ENCODE peak calls at places on chromosomes 13 and 19, in six cellular contexts. One of them, this sample, is unnamed.
A peak's percentile ranks its signal among the peaks of the same experiment; 100 is the strongest.

GRCh38 chr13:44259045-44260042 is 114.3 kb upstream of the SERP2 start:
- DNase-seq in iris pigment epithelial cell: peak; percentile 59
- DNase-seq in HFFc6: no peak
- DNase-seq in activated T-cell treated with anti-CD3 and anti-CD28 coated beads, Interleukin-2, amount 50 U/mL, for 48 hours: peak; percentile 80
- DNase-seq in hepatic stellate cell: peak; percentile 44
- DNase-seq in fibroblast of gingiva: no peak
- DNase-seq in this sample: peak; percentile 3

GRCh38 chr13:29801737-29802305 is 48.6 kb downstream of the UBL3 start:
- DNase-seq in fibroblast of gingiva: peak; percentile 13
- DNase-seq in iris pigment epithelial cell: peak; percentile 18
- DNase-seq in HFFc6: no peak
- DNase-seq in hepatic stellate cell: no peak
- DNase-seq in activated T-cell treated with anti-CD3 and anti-CD28 coated beads, Interleukin-2, amount 50 U/mL, for 48 hours: no peak
- DNase-seq in this sample: no peak

GRCh38 chr13:99265823-99266426 is 7.7 kb upstream of the GPR18 start:
- DNase-seq in iris pigment epithelial cell: peak; percentile 59
- DNase-seq in HFFc6: peak; percentile 26
- DNase-seq in activated T-cell treated with anti-CD3 and anti-CD28 coated beads, Interleukin-2, amount 50 U/mL, for 48 hours: no peak
- DNase-seq in fibroblast of gingiva: peak; percentile 51
- DNase-seq in hepatic stellate cell: peak; percentile 32
- DNase-seq in this sample: no peak

GRCh38 chr19:14906711-14907110 is 20.8 kb upstream of the OR7A17 start:
- DNase-seq in iris pigment epithelial cell: no peak
- DNase-seq in HFFc6: no peak
- DNase-seq in fibroblast of gingiva: no peak
- DNase-seq in activated T-cell treated with anti-CD3 and anti-CD28 coated beads, Interleukin-2, amount 50 U/mL, for 48 hours: no peak
- DNase-seq in hepatic stellate cell: no peak
- DNase-seq in this sample: no peak

GRCh38 chr19:17755977-17756670 is 4.8 kb downstream of the FCHO1 start:
- DNase-seq in hepatic stellate cell: no peak
- DNase-seq in iris pigment epithelial cell: peak; percentile 58
- DNase-seq in activated T-cell treated with anti-CD3 and anti-CD28 coated beads, Interleukin-2, amount 50 U/mL, for 48 hours: no peak
- DNase-seq in HFFc6: no peak
- DNase-seq in fibroblast of gingiva: peak; percentile 26
- DNase-seq in this sample: peak; percentile 39

GRCh38 chr19:29771708-29772415 is 39.9 kb upstream of the CCNE1 start:
- DNase-seq in hepatic stellate cell: peak; percentile 83
- DNase-seq in HFFc6: peak; percentile 46
- DNase-seq in iris pigment epithelial cell: peak; percentile 49
- DNase-seq in fibroblast of gingiva: peak; percentile 34
- DNase-seq in activated T-cell treated with anti-CD3 and anti-CD28 coated beads, Interleukin-2, amount 50 U/mL, for 48 hours: peak; percentile 45
- DNase-seq in this sample: peak; percentile 79

GRCh38 chr19:2040647-2041435 is 10.2 kb downstream of the MKNK2 start:
- DNase-seq in activated T-cell treated with anti-CD3 and anti-CD28 coated beads, Interleukin-2, amount 50 U/mL, for 48 hours: no peak
- DNase-seq in fibroblast of gingiva: no peak
- DNase-seq in hepatic stellate cell: no peak
- DNase-seq in HFFc6: no peak
- DNase-seq in iris pigment epithelial cell: no peak
- DNase-seq in this sample: no peak

GRCh38 chr13:75541287-75541686 is 3.6 kb upstream of the COMMD6 start:
- DNase-seq in fibroblast of gingiva: no peak
- DNase-seq in hepatic stellate cell: no peak
- DNase-seq in HFFc6: peak; percentile 20
- DNase-seq in iris pigment epithelial cell: peak; percentile 41
- DNase-seq in activated T-cell treated with anti-CD3 and anti-CD28 coated beads, Interleukin-2, amount 50 U/mL, for 48 hours: no peak
- DNase-seq in this sample: no peak

GRCh38 chr13:99087130-99087953 is 109.5 kb upstream of the DOCK9 start:
- DNase-seq in HFFc6: peak; percentile 73
- DNase-seq in activated T-cell treated with anti-CD3 and anti-CD28 coated beads, Interleukin-2, amount 50 U/mL, for 48 hours: peak; percentile 96
- DNase-seq in fibroblast of gingiva: peak; percentile 81
- DNase-seq in hepatic stellate cell: peak; percentile 99
- DNase-seq in iris pigment epithelial cell: peak; percentile 88
- DNase-seq in this sample: peak; percentile 76

GRCh38 chr19:1361601-1362384 is 21.9 kb upstream of the NDUFS7 start:
- DNase-seq in hepatic stellate cell: peak; percentile 73
- DNase-seq in HFFc6: peak; percentile 57
- DNase-seq in fibroblast of gingiva: peak; percentile 72
- DNase-seq in activated T-cell treated with anti-CD3 and anti-CD28 coated beads, Interleukin-2, amount 50 U/mL, for 48 hours: no peak
- DNase-seq in iris pigment epithelial cell: peak; percentile 80
- DNase-seq in this sample: no peak

GRCh38 chr19:45558399-45558878 is 26.2 kb downstream of the OPA3 start:
- DNase-seq in HFFc6: no peak
- DNase-seq in hepatic stellate cell: peak; percentile 50
- DNase-seq in iris pigment epithelial cell: peak; percentile 50
- DNase-seq in activated T-cell treated with anti-CD3 and anti-CD28 coated beads, Interleukin-2, amount 50 U/mL, for 48 hours: peak; percentile 78
- DNase-seq in fibroblast of gingiva: no peak
- DNase-seq in this sample: peak; percentile 63

GRCh38 chr19:17695198-17695597 is 7.0 kb upstream of the UNC13A start:
- DNase-seq in iris pigment epithelial cell: no peak
- DNase-seq in fibroblast of gingiva: no peak
- DNase-seq in hepatic stellate cell: no peak
- DNase-seq in HFFc6: no peak
- DNase-seq in activated T-cell treated with anti-CD3 and anti-CD28 coated beads, Interleukin-2, amount 50 U/mL, for 48 hours: no peak
- DNase-seq in this sample: no peak

GRCh38 chr19:15358918-15359317 is 20.7 kb downstream of the AKAP8 start:
- DNase-seq in HFFc6: no peak
- DNase-seq in activated T-cell treated with anti-CD3 and anti-CD28 coated beads, Interleukin-2, amount 50 U/mL, for 48 hours: no peak
- DNase-seq in fibroblast of gingiva: no peak
- DNase-seq in hepatic stellate cell: no peak
- DNase-seq in iris pigment epithelial cell: no peak
- DNase-seq in this sample: no peak

GRCh38 chr13:45194081-45194939 is 6.5 kb downstream of the KCTD4 start:
- DNase-seq in activated T-cell treated with anti-CD3 and anti-CD28 coated beads, Interleukin-2, amount 50 U/mL, for 48 hours: no peak
- DNase-seq in fibroblast of gingiva: peak; percentile 80
- DNase-seq in iris pigment epithelial cell: peak; percentile 69
- DNase-seq in HFFc6: no peak
- DNase-seq in hepatic stellate cell: no peak
- DNase-seq in this sample: no peak

GRCh38 chr19:13882841-13883240 is 5.9 kb downstream of the NANOS3 start:
- DNase-seq in iris pigment epithelial cell: no peak
- DNase-seq in activated T-cell treated with anti-CD3 and anti-CD28 coated beads, Interleukin-2, amount 50 U/mL, for 48 hours: peak; percentile 28
- DNase-seq in HFFc6: no peak
- DNase-seq in fibroblast of gingiva: no peak
- DNase-seq in hepatic stellate cell: no peak
- DNase-seq in this sample: no peak

GRCh38 chr13:79522583-79522982 is 41.6 kb downstream of the NDFIP2 start:
- DNase-seq in HFFc6: peak; percentile 19
- DNase-seq in activated T-cell treated with anti-CD3 and anti-CD28 coated beads, Interleukin-2, amount 50 U/mL, for 48 hours: no peak
- DNase-seq in hepatic stellate cell: no peak
- DNase-seq in fibroblast of gingiva: no peak
- DNase-seq in iris pigment epithelial cell: peak; percentile 85
- DNase-seq in this sample: no peak

GRCh38 chr13:49124693-49125304 is 95.3 kb upstream of the MLNR start:
- DNase-seq in iris pigment epithelial cell: no peak
- DNase-seq in fibroblast of gingiva: peak; percentile 24
- DNase-seq in hepatic stellate cell: no peak
- DNase-seq in activated T-cell treated with anti-CD3 and anti-CD28 coated beads, Interleukin-2, amount 50 U/mL, for 48 hours: no peak
- DNase-seq in HFFc6: no peak
- DNase-seq in this sample: no peak

GRCh38 chr13:114313061-114313860 is 1.0 kb upstream of the CHAMP1 start:
- DNase-seq in HFFc6: no peak
- DNase-seq in hepatic stellate cell: peak; percentile 21
- DNase-seq in activated T-cell treated with anti-CD3 and anti-CD28 coated beads, Interleukin-2, amount 50 U/mL, for 48 hours: peak; percentile 70
- DNase-seq in iris pigment epithelial cell: peak; percentile 45
- DNase-seq in fibroblast of gingiva: no peak
- DNase-seq in this sample: no peak

GRCh38 chr13:20772401-20773131 is 1.2 kb downstream of the EEF1AKMT1 start:
- DNase-seq in HFFc6: no peak
- DNase-seq in iris pigment epithelial cell: peak; percentile 61
- DNase-seq in fibroblast of gingiva: no peak
- DNase-seq in activated T-cell treated with anti-CD3 and anti-CD28 coated beads, Interleukin-2, amount 50 U/mL, for 48 hours: peak; percentile 31
- DNase-seq in hepatic stellate cell: no peak
- DNase-seq in this sample: no peak

GRCh38 chr19:29770653-29771052 is 41.1 kb upstream of the CCNE1 start:
- DNase-seq in iris pigment epithelial cell: no peak
- DNase-seq in fibroblast of gingiva: no peak
- DNase-seq in hepatic stellate cell: no peak
- DNase-seq in HFFc6: no peak
- DNase-seq in activated T-cell treated with anti-CD3 and anti-CD28 coated beads, Interleukin-2, amount 50 U/mL, for 48 hours: no peak
- DNase-seq in this sample: no peak

This sample was measured in Calu3.